ENCODE peak calls at places on chromosomes 1 and 21, in four cellular contexts. A is A549, H is stomach, J is HCT116. W is an unnamed sample. For H3K4me1, the result is how much of the 10 kb centered on the place peaks cover.

GRCh38 chr1:24888061-24888970 is 41.8 kb downstream of the RUNX3 start:
- DNase-seq in J (no peak), A (no peak), H (peak), W (no peak)

GRCh38 chr1:169879034-169879835 is 14.5 kb downstream of the SCYL3 start:
- DNase-seq in H (no peak), J (no peak), A (no peak), W (no peak)

GRCh38 chr1:59866459-59866858 is 51.7 kb downstream of the HOOK1 start:
- DNase-seq in H (no peak), A (no peak), J (no peak), W (no peak)

GRCh38 chr1:45767035-45767434 is 16.6 kb upstream of the IPP start:
- DNase-seq in H (no peak), J (no peak), A (no peak), W (no peak)

GRCh38 chr1:10399487-10399917 is 638 bp downstream of the PGD start:
- DNase-seq in A (no peak), J (no peak), H (no peak), W (no peak)

GRCh38 chr1:113542221-113542701 is 151.9 kb downstream of the MAGI3 start:
- DNase-seq in H (no peak), A (no peak), J (no peak), W (no peak)

GRCh38 chr1:30613188-30613587 is 110.2 kb downstream of the MATN1 start:
- DNase-seq in J (no peak), H (no peak), A (no peak), W (no peak)

GRCh38 chr1:91610829-91611228 is 110.2 kb downstream of the CDC7 start:
- DNase-seq in J (no peak), H (no peak), A (no peak), W (peak)

GRCh38 chr1:26288311-26288941 is 8.5 kb downstream of the SH3BGRL3 start:
- DNase-seq in A (no peak), H (no peak), J (no peak), W (no peak)

GRCh38 chr1:205504311-205505075 is at the start of gene CDK18:
- DNase-seq in H (peak), J (peak), A (peak), W (no peak)

GRCh38 chr1:223609961-223610360 is 55.5 kb downstream of the CAPN8 start:
- DNase-seq in H (no peak), J (no peak), A (no peak), W (no peak)

GRCh38 chr1:41496080-41497055 is 11.9 kb upstream of the EDN2 start:
- DNase-seq in A (no peak), H (peak), J (peak), W (peak)

GRCh38 chr1:60753508-60753907 is 328.9 kb upstream of the NFIA start:
- DNase-seq in A (no peak), H (no peak), J (no peak), W (no peak)

DNA sequence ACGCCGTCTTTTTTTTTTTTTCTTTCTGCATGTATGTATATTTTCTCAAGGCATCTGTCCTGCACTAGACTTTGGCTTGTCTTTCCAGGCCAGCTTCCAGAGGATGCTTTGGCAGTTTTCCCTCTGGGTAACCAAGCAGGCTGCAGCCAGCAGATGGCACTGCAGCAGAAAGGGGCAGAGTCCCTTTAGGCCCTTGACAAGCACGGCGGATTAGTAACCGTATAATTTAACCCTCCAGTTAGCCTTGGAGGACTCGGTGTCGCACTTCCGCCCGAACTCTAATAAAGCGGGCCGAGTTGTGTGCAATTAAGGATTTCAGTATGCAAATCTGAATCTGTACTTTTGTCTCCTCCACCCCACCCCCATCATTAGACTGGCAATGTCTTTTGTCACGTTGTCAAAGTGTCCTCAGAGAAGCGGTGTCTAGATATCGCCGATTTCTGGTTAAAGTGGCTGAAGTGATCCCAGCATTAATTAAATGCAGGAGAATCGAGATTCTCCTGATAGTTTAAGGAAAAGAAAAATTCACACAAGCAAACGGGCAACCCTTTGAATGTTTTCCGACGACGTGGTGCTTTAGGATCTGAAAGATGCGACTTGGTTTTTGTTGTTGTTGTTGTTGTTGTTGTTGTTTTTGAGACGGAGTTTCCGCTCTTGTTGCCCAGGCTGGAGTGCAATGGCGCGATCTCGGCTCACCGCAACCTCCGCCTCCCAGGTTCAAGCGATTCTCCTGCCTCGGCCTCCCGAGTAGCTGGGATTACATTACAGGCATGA is 1.1 kb upstream of the TMEM167B start:
- DNase-seq in H (peak), A (peak), J (peak), W (no peak)
- TF ChIP-seq POLR2A in H (no peak), A (no peak), J (no peak), W (no peak)

GRCh38 chr1:2136836-2137235 is 57.7 kb downstream of the FAAP20 start:
- DNase-seq in A (no peak), J (no peak), H (no peak), W (no peak)

GRCh38 chr1:2134604-2135307 is 59.8 kb downstream of the FAAP20 start:
- DNase-seq in H (no peak), J (no peak), A (no peak), W (no peak)

GRCh38 chr1:2135425-2135824 is 59.1 kb downstream of the FAAP20 start:
- DNase-seq in A (no peak), H (peak), J (no peak), W (no peak)

GRCh38 chr1:2136386-2136821 is 58.2 kb downstream of the FAAP20 start:
- DNase-seq in J (no peak), A (no peak), H (no peak), W (no peak)

GRCh38 chr1:2135866-2136265 is 58.7 kb downstream of the FAAP20 start:
- DNase-seq in J (no peak), A (no peak), H (no peak), W (no peak)
- H3K4me1 ChIP-seq in J (half or more), A (under half), H (under half), W (under half)

GRCh38 chr1:22452401-22452963 is 831 bp downstream of the ZBTB40 start:
- DNase-seq in H (no peak), J (no peak), A (no peak), W (peak)

GRCh38 chr1:22453181-22453580 is 1.5 kb downstream of the ZBTB40 start:
- DNase-seq in J (no peak), H (no peak), A (no peak), W (no peak)

GRCh38 chr1:22451702-22452400 is at the start of gene ZBTB40:
- DNase-seq in H (peak), J (peak), A (peak), W (peak)

GRCh38 chr1:22447581-22448215 is 4.0 kb upstream of the ZBTB40 start:
- DNase-seq in H (no peak), J (no peak), A (peak), W (no peak)

DNA sequence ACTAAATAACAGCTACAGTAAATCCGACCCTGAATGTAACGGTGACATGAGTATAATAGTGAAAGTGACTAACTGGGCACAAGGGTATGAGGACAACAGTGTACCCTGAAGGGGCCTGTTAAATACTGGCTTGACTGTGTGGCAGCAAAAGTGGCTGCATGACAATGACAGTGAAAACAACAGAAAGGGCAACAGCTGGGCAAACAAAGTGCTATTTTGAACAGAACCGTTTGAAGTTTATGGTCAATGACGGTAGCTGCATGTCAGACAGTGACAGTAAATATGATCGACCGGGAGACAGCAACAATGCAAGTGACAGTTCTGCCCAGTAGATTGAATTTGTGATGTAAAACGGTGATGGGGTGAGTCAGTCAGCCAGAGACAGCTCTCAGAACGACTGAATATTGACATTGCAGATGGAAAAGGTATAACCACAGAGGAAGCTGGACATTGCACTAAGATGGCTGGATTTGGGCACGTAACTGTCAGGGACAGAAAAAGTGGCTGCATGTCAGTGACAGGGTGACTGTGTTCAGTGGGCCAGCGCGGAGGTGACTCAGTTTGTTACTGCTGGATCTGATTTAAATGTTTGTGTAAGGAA is 1.1 kb upstream of the ZBTB40 start:
- DNase-seq in J (no peak), H (no peak), A (no peak), W (no peak)
- H3K27ac ChIP-seq in J (peak), H (peak), A (peak), W (peak)

GRCh38 chr1:8016244-8017241 is 9.6 kb downstream of the ERRFI1 start:
- DNase-seq in H (no peak), J (no peak), A (no peak), W (no peak)

GRCh38 chr1:8015036-8015808 is 10.9 kb downstream of the ERRFI1 start:
- DNase-seq in J (no peak), H (no peak), A (peak), W (no peak)

GRCh38 chr1:8017495-8018310 is 8.4 kb downstream of the ERRFI1 start:
- DNase-seq in A (no peak), J (no peak), H (no peak), W (no peak)

GRCh38 chr1:8014381-8014988 is 11.6 kb downstream of the ERRFI1 start:
- DNase-seq in H (no peak), J (no peak), A (no peak), W (no peak)

DNA sequence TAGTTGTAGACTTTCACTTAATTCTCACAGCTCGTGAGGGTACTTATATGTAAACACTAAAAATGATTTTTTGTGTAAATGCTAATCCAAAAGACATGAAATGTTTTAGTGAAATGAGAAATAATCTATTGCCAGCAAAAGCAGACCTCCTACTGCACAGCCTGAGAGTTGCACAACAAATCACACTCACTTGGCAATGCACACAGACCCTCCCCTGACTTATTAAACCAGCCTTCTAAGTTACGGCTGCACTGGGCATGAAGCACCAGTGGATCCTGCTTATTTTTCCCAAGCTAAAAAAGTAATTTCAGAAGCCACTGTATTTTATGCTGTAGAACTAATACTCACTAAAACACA is 10.3 kb downstream of the ERRFI1 start:
- DNase-seq in J (no peak), H (no peak), A (no peak), W (no peak)
- TF ChIP-seq POLR2A in J (no peak), H (no peak), A (no peak), W (no peak)

DNA sequence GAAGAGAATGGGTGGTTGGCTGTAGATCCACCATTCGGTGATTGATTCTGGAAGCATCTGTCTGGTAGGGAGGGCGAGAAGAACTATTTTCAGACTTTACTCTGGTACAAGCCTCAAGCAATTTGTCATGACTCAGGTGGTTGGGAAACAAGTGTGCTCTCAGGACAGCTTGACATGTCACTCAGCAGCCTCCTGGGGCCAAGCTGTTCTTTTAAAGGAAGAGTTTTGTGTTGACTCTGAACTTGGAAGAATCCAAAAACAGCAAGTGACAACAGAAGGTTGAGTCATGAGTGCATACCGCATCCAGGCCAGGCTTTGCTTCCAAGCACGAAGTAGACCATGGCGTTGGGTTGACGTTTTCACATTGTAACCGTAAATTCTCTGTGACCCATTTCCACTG is 65.9 kb downstream of the CLIC6 start:
- DNase-seq in A (no peak), H (no peak), J (no peak), W (no peak)
- H3K4me1 ChIP-seq in A (under half), H (under half), J (under half), W (under half)

GRCh38 chr1:154337253-154337894 is 12.0 kb downstream of the ATP8B2 start:
- DNase-seq in J (no peak), A (no peak), H (no peak), W (no peak)
- H3K27ac ChIP-seq in J (no peak), A (no peak), H (peak), W (no peak)

GRCh38 chr1:203318229-203318517 is 12.9 kb downstream of the BTG2 start:
- DNase-seq in J (no peak), H (no peak), A (no peak), W (no peak)

GRCh38 chr1:203320546-203321272 is 15.4 kb downstream of the BTG2 start:
- DNase-seq in A (no peak), H (peak), J (no peak), W (no peak)

GRCh38 chr1:203317429-203318228 is 12.3 kb downstream of the BTG2 start:
- DNase-seq in A (no peak), J (no peak), H (no peak), W (no peak)

GRCh38 chr1:203321273-203322052 is 16.1 kb downstream of the BTG2 start:
- DNase-seq in H (no peak), J (no peak), A (no peak), W (no peak)

GRCh38 chr1:203316626-203317093 is 11.3 kb downstream of the BTG2 start:
- DNase-seq in J (no peak), H (peak), A (no peak), W (no peak)
- TF ChIP-seq POLR2A in J (no peak), H (no peak), A (no peak), W (no peak)

GRCh38 chr1:212288614-212289013 is 3.4 kb downstream of the PPP2R5A start:
- DNase-seq in H (no peak), A (no peak), J (no peak), W (no peak)
- H3K4me1 ChIP-seq in H (under half), A (under half), J (under half), W (half or more)

GRCh38 chr1:100483230-100483629 is 54.7 kb upstream of the GPR88 start:
- DNase-seq in J (no peak), A (no peak), H (no peak), W (no peak)
- H3K27ac ChIP-seq in J (no peak), A (no peak), H (no peak), W (no peak)

DNA sequence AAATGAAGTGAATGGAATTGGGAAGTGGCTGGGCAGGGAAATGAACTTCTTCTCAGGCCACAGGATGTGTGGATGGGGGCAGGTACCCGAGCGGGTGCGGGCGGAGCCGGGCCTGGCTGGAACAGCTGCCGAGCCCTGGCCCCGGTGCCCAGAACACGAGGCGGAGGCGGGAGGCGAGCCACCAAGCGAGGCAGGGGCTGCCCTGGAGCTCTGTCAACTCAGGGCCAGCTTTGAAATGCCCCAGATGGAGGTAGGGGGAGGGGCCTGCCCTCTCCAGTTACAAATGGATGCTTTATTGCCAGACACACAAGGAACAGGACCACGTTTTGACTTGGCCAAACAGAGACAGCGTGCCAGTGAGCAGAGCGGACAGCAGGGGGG is 240.3 kb downstream of the SDCCAG8 start:
- DNase-seq in J (no peak), H (no peak), A (no peak), W (no peak)
- TF ChIP-seq POLR2A in J (no peak), H (no peak), A (no peak), W (no peak)

W was measured in esophagus muscularis mucosa.